ENCODE peak calls at places on chromosome 18, in eight cellular contexts. H is thoracic aorta; U is cardiac muscle cell; S is heart left ventricle; X is OCI-LY7; Q is CD8-positive, alpha-beta T cell; R is A549; L is kidney. E is an unnamed sample.

GRCh38 chr18:23805898-23806297 is 116.6 kb downstream of the LAMA3 start:
- DNase-seq in H (no peak), S (no peak), X (no peak), R (no peak), L (no peak), U (peak; percentile 30), Q (no peak), E (no peak)

GRCh38 chr18:55706893-55707292 is 118.9 kb upstream of the TCF4 start:
- DNase-seq in S (no peak), H (no peak), L (no peak), U (peak; percentile 24), X (no peak), R (no peak), Q (no peak), E (no peak)

GRCh38 chr18:32803571-32803970 is 30.7 kb upstream of the KLHL14 start:
- DNase-seq in H (no peak), U (no peak), Q (no peak), S (no peak), L (no peak), R (no peak), X (peak; percentile 90), E (no peak)

GRCh38 chr18:37403100-37403781 is 162.4 kb downstream of the CELF4 start:
- DNase-seq in L (peak; percentile 84), H (no peak), X (no peak), Q (no peak), R (no peak), S (peak; percentile 61), U (peak; percentile 91), E (no peak)

GRCh38 chr18:63365909-63366269 is 1.1 kb downstream of the KDSR start:
- DNase-seq in H (no peak), U (peak; percentile 24), S (no peak), Q (peak; percentile 50), R (peak; percentile 3), L (no peak), X (peak; percentile 8), E (no peak)

GRCh38 chr18:12038082-12038660 is 55.5 kb upstream of the ANKRD62 start:
- DNase-seq in R (no peak), L (peak; percentile 79), S (no peak), H (no peak), X (no peak), Q (peak; percentile 53), U (peak; percentile 48), E (no peak)

GRCh38 chr18:36808681-36809080 is 20.1 kb downstream of the TPGS2 start:
- DNase-seq in X (no peak), R (no peak), L (no peak), H (no peak), Q (no peak), U (peak; percentile 57), S (no peak), E (no peak)

GRCh38 chr18:36672437-36673344 is 156.1 kb downstream of the TPGS2 start:
- DNase-seq in R (no peak), L (no peak), H (no peak), U (peak; percentile 67), Q (no peak), X (peak; percentile 48), S (no peak), E (peak; percentile 95)

GRCh38 chr18:32919799-32920198 is 147.0 kb upstream of the KLHL14 start:
- DNase-seq in S (no peak), X (peak; percentile 82), Q (no peak), L (no peak), H (no peak), U (no peak), R (no peak), E (no peak)

DNA sequence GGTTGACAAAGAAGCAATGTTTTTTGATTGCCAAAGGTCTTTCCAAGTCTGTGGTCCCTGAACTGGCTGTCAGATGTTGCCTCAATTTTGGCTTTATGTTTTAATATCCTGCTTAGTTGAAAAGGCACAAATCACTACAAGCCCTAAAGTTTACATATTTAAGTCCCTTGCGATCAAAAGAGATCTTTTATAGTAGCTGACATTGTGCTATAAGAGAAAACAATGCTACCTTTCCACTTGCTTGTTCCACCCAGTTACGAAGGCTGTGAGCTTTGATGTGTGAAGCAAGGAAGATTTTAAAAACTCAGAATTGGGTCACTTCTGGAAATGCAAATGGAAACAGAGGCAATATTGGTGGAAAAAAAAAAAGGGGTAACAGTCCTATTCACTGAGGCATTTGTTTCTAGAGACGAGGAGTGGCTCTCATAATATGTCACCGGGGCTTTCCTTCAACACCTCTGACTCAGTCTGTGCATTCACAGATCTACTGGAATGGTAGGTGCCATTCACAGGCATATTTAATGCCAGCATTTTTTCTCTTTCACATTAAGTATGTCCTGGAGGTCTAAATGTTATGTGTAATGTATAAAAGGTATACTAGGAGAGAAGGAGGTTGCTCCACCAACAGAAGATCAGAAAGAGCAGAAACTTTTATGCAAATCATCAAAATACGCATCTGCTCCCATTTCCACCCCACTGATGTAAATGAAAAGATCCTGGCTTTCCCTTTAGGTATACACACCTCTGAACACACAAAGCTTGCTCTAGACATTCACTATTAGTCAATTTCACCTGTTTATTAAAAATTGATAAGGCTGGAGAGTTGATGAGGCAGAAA is 91.8 kb downstream of the TGIF1 start:
- DNase-seq in U (no peak), Q (no peak), R (no peak), H (no peak), X (no peak), S (no peak), L (no peak), E (no peak)
- H3K27ac ChIP-seq in U (no peak overlapping the region), Q (no peak overlapping the region), R (no peak overlapping the region), H (no peak overlapping the region), X (no peak overlapping the region), S (no peak overlapping the region), L (no peak overlapping the region), E (no peak overlapping the region)

DNA sequence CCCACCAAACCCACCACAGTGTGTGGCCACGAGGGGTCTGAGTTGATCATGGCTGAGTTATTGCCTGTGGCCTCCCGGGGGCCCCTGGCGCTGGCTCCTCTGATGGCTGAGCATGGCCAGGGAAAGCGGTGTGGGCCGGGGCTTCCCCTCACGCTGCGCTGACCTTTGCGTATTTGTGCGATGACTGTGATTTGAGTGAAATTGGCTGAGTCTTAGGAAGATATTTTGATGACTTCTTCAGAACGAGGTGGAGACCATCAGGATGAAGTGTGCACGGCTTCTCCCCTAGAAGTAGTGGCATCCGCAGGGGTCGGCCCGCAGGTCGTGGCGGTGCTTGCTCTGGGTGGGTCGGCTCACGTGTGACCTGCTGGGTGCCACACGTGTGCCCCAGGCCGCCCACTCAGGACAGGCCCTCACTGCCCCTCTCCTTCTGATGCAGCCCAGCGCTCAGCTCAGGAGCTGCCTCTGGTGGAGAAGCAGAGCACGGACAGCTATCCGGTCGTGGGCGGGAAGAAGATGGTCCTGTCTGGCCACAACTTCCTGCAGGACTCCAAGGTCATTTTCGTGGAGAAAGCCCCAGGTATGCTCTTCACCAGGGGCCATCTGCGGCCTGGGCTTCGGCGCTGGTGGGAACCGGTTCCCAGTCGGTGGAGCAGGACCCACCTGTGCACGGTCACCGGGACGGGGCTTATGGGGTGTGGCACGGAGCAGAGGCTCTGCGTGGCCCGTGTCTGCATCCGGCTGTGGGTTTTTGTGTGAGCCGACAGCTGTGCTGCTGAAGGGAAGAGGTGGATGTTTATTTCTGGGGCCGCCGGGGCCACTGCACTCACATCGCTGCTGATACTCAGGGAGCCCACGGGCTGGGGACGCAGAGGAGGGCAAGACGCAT is 55.8 kb downstream of the NFATC1 start:
- DNase-seq in H (no peak), S (no peak), X (no peak), R (no peak), L (no peak), Q (no peak), U (no peak), E (no peak)
- TF ChIP-seq CTCF in H (no peak), S (no peak), X (no peak), R (no peak), L (no peak), Q (no peak), U (no peak), E (no peak)

GRCh38 chr18:46630160-46630559 is 26.9 kb downstream of the LOXHD1 start:
- DNase-seq in S (no peak), R (no peak), Q (peak; percentile 34), U (no peak), H (no peak), X (no peak), L (no peak), E (no peak)

GRCh38 chr18:46628206-46628605 is 28.8 kb downstream of the LOXHD1 start:
- DNase-seq in H (no peak), R (no peak), S (no peak), Q (peak; percentile 13), L (no peak), U (no peak), X (no peak), E (no peak)

GRCh38 chr18:46630991-46631390 is 26.0 kb downstream of the LOXHD1 start:
- DNase-seq in L (no peak), S (no peak), X (no peak), U (no peak), R (no peak), Q (peak; percentile 40), H (no peak), E (no peak)

GRCh38 chr18:46627136-46627535 is 29.9 kb downstream of the LOXHD1 start:
- DNase-seq in H (no peak), R (no peak), U (no peak), S (no peak), L (no peak), X (no peak), Q (no peak), E (no peak)

DNA sequence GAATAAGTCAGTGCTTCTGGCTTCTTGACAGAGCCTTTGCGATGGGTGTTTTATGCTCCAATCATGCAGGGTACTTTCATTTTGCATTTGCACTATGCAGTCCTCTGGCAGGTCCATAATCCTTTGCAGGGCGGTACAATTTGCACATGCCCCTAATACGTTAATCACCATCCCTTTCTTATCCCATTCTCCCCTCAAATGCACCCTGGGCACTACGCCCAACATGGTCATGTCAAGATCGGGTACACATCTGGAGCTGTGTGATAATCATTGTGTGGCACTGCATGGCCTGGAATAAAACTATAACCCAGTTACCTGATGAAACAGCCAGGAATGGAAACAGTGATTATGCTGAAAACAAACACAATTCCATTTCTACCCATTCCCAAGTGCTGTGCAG is 27.7 kb downstream of the LOXHD1 start:
- DNase-seq in R (no peak), Q (no peak), L (no peak), X (no peak), U (no peak), H (no peak), S (no peak), E (no peak)
- H3K27ac ChIP-seq in R (no peak overlapping the region), Q (no peak overlapping the region), L (no peak overlapping the region), X (no peak overlapping the region), U (no peak overlapping the region), H (no peak overlapping the region), S (no peak overlapping the region), E (no peak overlapping the region)

DNA sequence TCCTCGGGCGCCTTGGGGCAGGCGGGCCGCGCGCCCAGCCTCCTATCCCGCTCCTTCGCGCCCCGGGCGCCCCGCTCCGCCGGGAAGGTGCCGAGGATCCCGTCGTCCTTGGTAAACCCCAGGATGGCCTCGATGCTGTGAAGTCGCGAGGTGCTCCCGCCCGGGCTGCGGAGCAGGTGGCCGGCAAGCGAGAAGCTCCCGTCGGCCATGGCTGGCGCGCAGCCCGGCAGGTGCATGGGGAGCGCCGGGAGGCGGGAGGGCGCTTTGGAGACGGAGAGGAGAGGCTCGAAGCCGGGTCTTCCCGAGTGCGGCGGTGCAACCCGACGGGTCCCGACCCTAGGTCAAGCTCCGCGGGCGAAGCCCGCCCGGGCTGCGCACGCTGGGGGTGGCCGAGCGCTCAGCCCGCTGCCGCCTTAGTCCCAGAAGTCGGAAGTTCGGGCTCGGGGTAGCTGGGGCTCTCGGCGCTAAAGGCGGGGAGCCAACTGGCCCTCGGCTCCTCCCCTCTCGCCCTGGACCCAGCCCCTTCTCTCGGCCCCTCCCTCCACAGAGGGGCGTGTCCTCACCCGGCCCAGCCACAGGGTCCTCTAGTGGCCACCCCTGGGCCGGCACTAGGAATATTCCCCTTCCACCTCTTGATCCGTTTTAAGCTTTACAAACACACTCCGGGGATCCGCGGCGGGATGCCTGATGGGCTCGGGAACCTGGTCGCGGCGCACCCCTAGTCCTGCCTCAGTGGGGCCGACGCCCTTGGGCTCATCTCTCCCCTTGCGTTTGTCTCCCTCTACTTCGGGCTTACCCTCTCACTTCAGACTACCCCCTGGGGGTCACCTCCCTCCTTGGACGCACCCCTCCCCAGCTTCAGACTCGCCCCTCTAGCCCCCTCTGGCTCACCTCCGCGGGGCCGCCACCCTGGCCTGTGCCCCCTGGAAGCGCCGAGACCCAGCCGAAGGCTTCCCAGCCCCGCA is at the start of gene RAX:
- DNase-seq in H (no peak), U (peak; percentile 22), X (no peak), L (peak; percentile 70), S (no peak), R (peak; percentile 52), Q (no peak), E (no peak)
- TF ChIP-seq CTCF in H (no peak), U (peak; percentile 23), X (no peak), L (no peak), S (peak; percentile 12), R (no peak), Q (no peak), E (peak; percentile 17)

E was measured in RWPE2.